ENCODE peak calls at places on chromosomes 4 and X, in four cellular contexts. E, S, O and Z are unnamed samples.

GRCh38 chrX:154460326-154460725 is 2.2 kb downstream of the PLXNA3 start:
- DNase-seq in E (no peak), S (no peak), O (peak; percentile 27), Z (no peak)

GRCh38 chr4:185709802-185710486 is 102.0 kb downstream of the SORBS2 start:
- DNase-seq in E (peak; percentile 39), S (no peak), O (peak; percentile 39), Z (no peak)

GRCh38 chr4:2006956-2007653 is 1.7 kb downstream of the NELFA start:
- DNase-seq in E (no peak), S (no peak), O (no peak), Z (no peak)

GRCh38 chrX:153576961-153577360 is 22.0 kb downstream of the CCNQ start:
- DNase-seq in E (no peak), S (peak; percentile 52), O (no peak), Z (no peak)

GRCh38 chr4:76308548-76308947 is 2.0 kb downstream of the STBD1 start:
- DNase-seq in E (no peak), S (no peak), O (no peak), Z (no peak)

GRCh38 chrX:68343551-68343950 is 89.7 kb downstream of the OPHN1 start:
- DNase-seq in E (no peak), S (no peak), O (no peak), Z (no peak)

GRCh38 chrX:120291211-120291610 is 20.1 kb downstream of the TMEM255A start:
- DNase-seq in E (no peak), S (no peak), O (no peak), Z (no peak)

GRCh38 chrX:345020-345925 is 26.7 kb upstream of the GTPBP6 start:
- DNase-seq in E (no peak), S (no peak), O (no peak), Z (no peak)

GRCh38 chrX:63764946-63765345 is 20.1 kb downstream of the ARHGEF9 start:
- DNase-seq in E (peak; percentile 22), S (no peak), O (peak; percentile 54), Z (no peak)

GRCh38 chrX:103628386-103629290 is at the start of gene TCEAL1:
- DNase-seq in E (peak; percentile 38), S (no peak), O (peak; percentile 63), Z (peak; percentile 66)

GRCh38 chrX:132480581-132481203 is 8.1 kb downstream of the MBNL3 start:
- DNase-seq in E (peak; percentile 7), S (peak; percentile 46), O (peak; percentile 58), Z (peak; percentile 70)

GRCh38 chrX:107673933-107674479 is 45.7 kb downstream of the PRPS1 start:
- DNase-seq in E (peak; percentile 10), S (no peak), O (peak; percentile 59), Z (peak; percentile 89)

GRCh38 chr4:114780205-114780604 is 181.6 kb downstream of the UGT8 start:
- DNase-seq in E (peak; percentile 19), S (no peak), O (peak; percentile 52), Z (no peak)

GRCh38 chr4:113086172-113086695 is 36.8 kb downstream of the ANK2 start:
- DNase-seq in E (no peak), S (no peak), O (no peak), Z (no peak)

GRCh38 chrX:149493567-149494562 is 11.2 kb downstream of the IDS start:
- DNase-seq in E (no peak), S (peak; percentile 75), O (peak; percentile 26), Z (no peak)

GRCh38 chrX:19513383-19513782 is 1.9 kb downstream of the MAP3K15 start:
- DNase-seq in E (no peak), S (no peak), O (no peak), Z (no peak)

GRCh38 chr4:14180983-14181601 is 553.6 kb upstream of the BOD1L1 start:
- DNase-seq in E (peak; percentile 17), S (peak; percentile 58), O (no peak), Z (no peak)

GRCh38 chr4:94669672-94670664 is 87.8 kb upstream of the BMPR1B start:
- DNase-seq in E (no peak), S (no peak), O (no peak), Z (no peak)

GRCh38 chrX:65586491-65586890 is 51.9 kb upstream of the LAS1L start:
- DNase-seq in E (peak; percentile 22), S (no peak), O (peak; percentile 64), Z (no peak)

GRCh38 chr4:15717126-15717525 is 14.3 kb downstream of the BST1 start:
- DNase-seq in E (peak; percentile 66), S (peak; percentile 76), O (peak; percentile 64), Z (no peak)

GRCh38 chr4:110195561-110196205 is 2.7 kb downstream of the ELOVL6 start:
- DNase-seq in E (no peak), S (peak; percentile 66), O (peak; percentile 8), Z (peak; percentile 23)

GRCh38 chr4:102599455-102599854 is 98.3 kb downstream of the NFKB1 start:
- DNase-seq in E (no peak), S (no peak), O (no peak), Z (no peak)

GRCh38 chr4:16329132-16329796 is 103.0 kb upstream of the TAPT1 start:
- DNase-seq in E (peak; percentile 63), S (no peak), O (peak; percentile 0), Z (no peak)

GRCh38 chr4:104491826-104492771 is 2.6 kb downstream of the CXXC4 start:
- DNase-seq in E (peak; percentile 29), S (peak; percentile 76), O (peak; percentile 3), Z (no peak)

GRCh38 chr4:7365472-7366179 is 69.1 kb downstream of the PSAPL1 start:
- DNase-seq in E (no peak), S (peak; percentile 78), O (peak; percentile 7), Z (no peak)

GRCh38 chr4:663438-664428 is 10.3 kb downstream of the ATP5ME start:
- DNase-seq in E (no peak), S (peak; percentile 79), O (no peak), Z (peak; percentile 91)

GRCh38 chr4:94803181-94803580 is 45.4 kb downstream of the BMPR1B start:
- DNase-seq in E (peak; percentile 55), S (no peak), O (peak; percentile 3), Z (peak; percentile 35)

GRCh38 chr4:5545271-5545670 is 163.1 kb downstream of the EVC2 start:
- DNase-seq in E (no peak), S (no peak), O (peak; percentile 36), Z (no peak)

GRCh38 chr4:177190995-177191568 is 118.6 kb upstream of the NEIL3 start:
- DNase-seq in E (peak; percentile 71), S (peak; percentile 86), O (peak; percentile 47), Z (no peak)

GRCh38 chr4:89537281-89537680 is 229.7 kb upstream of the GPRIN3 start:
- DNase-seq in E (no peak), S (no peak), O (no peak), Z (no peak)

GRCh38 chrX:15653961-15654360 is 10.6 kb downstream of the CLTRN start:
- DNase-seq in E (no peak), S (no peak), O (no peak), Z (no peak)

GRCh38 chr4:139921551-139922184 is 232.3 kb downstream of the MAML3 start:
- DNase-seq in E (no peak), S (no peak), O (no peak), Z (no peak)

GRCh38 chr4:183721207-183722081 is 62.4 kb downstream of the TRAPPC11 start:
- DNase-seq in E (peak; percentile 6), S (peak; percentile 91), O (peak; percentile 70), Z (no peak)

DNA sequence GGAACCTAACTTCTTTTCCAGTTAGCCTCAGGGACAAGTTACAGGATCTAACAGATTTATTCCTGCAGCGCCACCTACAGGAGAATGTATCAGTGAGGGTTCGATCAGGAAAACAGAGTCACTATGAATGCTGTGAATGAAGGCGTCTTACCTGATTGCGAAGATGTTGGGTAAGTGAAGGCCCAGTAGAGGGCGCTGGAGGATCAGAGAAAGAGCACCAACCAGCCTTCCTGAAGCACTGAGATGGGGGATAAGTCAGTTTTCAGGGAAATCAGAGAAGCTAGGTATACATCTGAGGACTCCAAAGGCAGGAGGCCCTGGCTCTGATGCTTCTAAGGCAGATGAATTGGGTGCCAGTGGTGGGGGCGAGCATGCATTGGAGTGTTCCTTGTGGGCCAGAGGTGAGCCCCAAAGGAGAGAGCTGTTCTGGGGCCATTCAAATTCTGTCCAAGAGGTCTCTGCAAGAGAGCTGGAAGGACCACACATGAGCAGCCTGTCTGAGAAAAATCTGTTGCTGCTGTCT is 169.9 kb upstream of the AADAT start:
- DNase-seq in E (peak; percentile 46), S (no peak), O (peak; percentile 88), Z (peak; percentile 69)
- H2AFZ ChIP-seq in E (peak overlapping the region; percentile 2), S (no peak overlapping the region), O (no peak overlapping the region), Z (no peak overlapping the region)

GRCh38 chr4:137156054-137156453 is 376.2 kb downstream of the PCDH18 start:
- DNase-seq in E (peak; percentile 76), S (no peak), O (peak; percentile 91), Z (no peak)
- H2AFZ ChIP-seq in E (no peak overlapping the region), S (no peak overlapping the region), O (no peak overlapping the region), Z (no peak overlapping the region)

DNA sequence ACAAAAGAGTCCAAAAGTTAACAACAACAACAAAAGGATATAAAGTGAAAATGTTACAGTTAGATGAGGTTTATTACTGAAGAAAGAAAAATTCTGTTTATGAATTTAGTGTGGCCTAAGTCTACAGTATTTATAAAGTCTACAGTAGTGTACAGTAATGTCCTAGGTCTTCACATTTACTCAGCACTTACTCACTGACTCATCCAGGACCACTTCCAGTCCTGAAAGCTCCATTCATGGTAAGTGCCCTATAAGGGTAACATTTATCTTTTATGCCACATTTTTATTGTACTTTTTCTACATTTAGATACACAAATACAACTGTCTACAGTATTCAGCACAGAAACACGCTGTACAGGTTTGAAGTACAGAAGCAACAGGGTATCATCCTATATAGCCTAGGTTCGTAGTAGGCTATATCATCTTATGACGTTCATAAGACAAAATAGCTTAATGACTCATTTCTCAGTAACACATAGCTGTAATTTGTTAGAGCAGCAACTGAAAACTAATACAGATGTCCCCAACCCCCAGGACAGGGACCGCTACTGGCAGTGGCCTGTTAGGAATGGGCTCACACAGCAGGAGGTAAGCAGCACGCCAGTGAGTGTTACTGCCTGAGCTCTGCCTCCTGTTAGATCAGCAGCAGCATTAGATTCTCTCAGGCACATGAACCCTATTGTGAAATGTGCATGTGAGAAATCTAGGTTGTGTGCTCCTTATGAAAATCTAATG is 61.3 kb downstream of the CENPC start:
- DNase-seq in E (peak; percentile 61), S (no peak), O (peak; percentile 56), Z (no peak)
- H2AFZ ChIP-seq in E (no peak overlapping the region), S (no peak overlapping the region), O (no peak overlapping the region), Z (no peak overlapping the region)

GRCh38 chrX:72041901-72042859 is 89.5 kb downstream of the RTL5 start:
- DNase-seq in E (peak; percentile 65), S (no peak), O (peak; percentile 30), Z (no peak)
- H2AFZ ChIP-seq in E (peak overlapping the region; percentile 60), S (peak overlapping the region; percentile 57), O (peak overlapping the region; percentile 65), Z (no peak overlapping the region)

GRCh38 chr4:55186123-55186522 is 60.7 kb upstream of the KDR start:
- DNase-seq in E (no peak), S (no peak), O (no peak), Z (no peak)
- H2AFZ ChIP-seq in E (no peak overlapping the region), S (no peak overlapping the region), O (no peak overlapping the region), Z (no peak overlapping the region)

DNA sequence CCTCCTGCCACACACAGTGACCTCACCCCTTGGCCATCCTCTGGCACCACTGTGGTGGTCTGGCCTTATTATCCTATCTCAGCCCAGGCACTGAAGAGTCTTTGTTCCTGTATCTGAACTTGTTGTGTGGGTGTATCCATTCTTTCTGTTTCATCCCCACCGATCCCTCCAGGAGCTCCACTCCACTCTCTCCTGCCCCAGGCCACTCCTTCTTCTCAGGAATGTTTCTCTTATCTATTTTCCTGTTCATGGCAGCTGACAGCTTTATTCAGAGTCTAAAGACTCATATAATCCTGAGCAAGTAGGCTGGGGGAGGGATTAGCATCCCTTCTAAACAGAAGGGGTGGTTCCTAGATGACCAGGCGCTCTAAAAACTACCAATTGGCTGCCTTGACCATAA is 150.0 kb downstream of the ANAPC10 start:
- DNase-seq in E (peak; percentile 13), S (peak; percentile 13), O (no peak), Z (no peak)
- H2AFZ ChIP-seq in E (no peak overlapping the region), S (no peak overlapping the region), O (no peak overlapping the region), Z (no peak overlapping the region)

GRCh38 chr4:115873048-115873447 is 759.6 kb upstream of the NDST4 start:
- DNase-seq in E (no peak), S (no peak), O (no peak), Z (no peak)
- H2AFZ ChIP-seq in E (no peak overlapping the region), S (no peak overlapping the region), O (no peak overlapping the region), Z (no peak overlapping the region)